ENCODE peak calls at places on chromosomes 4 and X, in nine cellular contexts. B is AG10803, F is fibroblast of villous mesenchyme, P is cardiac fibroblast, D is colonic mucosa, X is aorta, I is pancreas, Z is astrocyte of the spinal cord, C is heart left ventricle. Q is an unnamed sample.

GRCh38 chr4:147970003-147970402 is 238.1 kb downstream of the ARHGAP10 start:
- DNase-seq in C (no peak), F (no peak), X (no peak), P (no peak), D (no peak), I (no peak), B (no peak), Z (no peak), Q (no peak)

GRCh38 chrX:23901805-23902204 is 5.9 kb downstream of the APOO start:
- DNase-seq in F (peak), C (no peak), D (peak), X (no peak), B (peak), Z (peak), P (peak), I (peak), Q (no peak)

GRCh38 chr4:7124643-7125442 is 57.0 kb upstream of the GRPEL1 start:
- DNase-seq in C (peak), P (peak), X (peak), F (peak), B (peak), I (peak), D (peak), Z (peak), Q (peak)

GRCh38 chr4:5460106-5460801 is 248.1 kb downstream of the EVC2 start:
- DNase-seq in B (peak), F (peak), P (peak), C (peak), D (no peak), X (no peak), I (peak), Z (peak), Q (no peak)

GRCh38 chrX:40845331-40845911 is 110.1 kb upstream of the MED14 start:
- DNase-seq in I (no peak), D (no peak), B (peak), Z (peak), P (peak), X (no peak), C (peak), F (peak), Q (peak)

GRCh38 chr4:73103799-73104503 is 34.4 kb upstream of the COX18 start:
- DNase-seq in D (no peak), X (no peak), I (no peak), B (no peak), C (no peak), F (peak), P (peak), Z (peak), Q (peak)

GRCh38 chr4:164304861-164305260 is 449.1 kb upstream of the SMIM31 start:
- DNase-seq in F (no peak), Z (peak), X (no peak), D (no peak), B (no peak), I (no peak), P (no peak), C (no peak), Q (no peak)

GRCh38 chrX:22063284-22063683 is 31.2 kb downstream of the PHEX start:
- DNase-seq in D (no peak), X (no peak), P (peak), I (no peak), F (no peak), C (no peak), B (no peak), Z (no peak), Q (no peak)

GRCh38 chr4:187209921-187210613 is 486.4 kb upstream of the FAT1 start:
- DNase-seq in Z (peak), B (peak), D (no peak), I (no peak), F (peak), P (peak), X (no peak), C (no peak), Q (peak)

GRCh38 chrX:132833373-132833772 is 125.1 kb downstream of the HS6ST2 start:
- DNase-seq in D (no peak), I (no peak), X (no peak), B (no peak), Z (no peak), F (no peak), P (no peak), C (no peak), Q (no peak)

GRCh38 chr4:160848901-160849735 is 1314.7 kb downstream of the FSTL5 start:
- DNase-seq in B (peak), F (no peak), P (no peak), X (no peak), D (no peak), Z (peak), C (no peak), I (no peak), Q (no peak)

GRCh38 chr4:26748805-26749204 is 111.8 kb upstream of the STIM2 start:
- DNase-seq in Z (no peak), F (no peak), P (no peak), D (no peak), X (no peak), C (no peak), I (no peak), B (no peak), Q (no peak)

GRCh38 chr4:1632109-1633104 is 51.7 kb downstream of the FAM53A start:
- DNase-seq in X (no peak), C (no peak), D (no peak), P (peak), F (no peak), Z (no peak), I (no peak), B (no peak), Q (no peak)

GRCh38 chrX:14607446-14607845 is 78.1 kb downstream of the GLRA2 start:
- DNase-seq in Z (no peak), F (no peak), P (no peak), D (no peak), X (no peak), C (no peak), I (no peak), B (no peak), Q (no peak)

GRCh38 chrX:12610079-12610478 is 181.1 kb upstream of the PRPS2 start:
- DNase-seq in Z (peak), D (no peak), P (peak), F (peak), I (no peak), B (peak), C (no peak), X (no peak), Q (no peak)

GRCh38 chr4:36900446-36900987 is 344.0 kb upstream of the NWD2 start:
- DNase-seq in B (no peak), I (no peak), X (no peak), C (no peak), Z (no peak), F (no peak), D (no peak), P (no peak), Q (no peak)

GRCh38 chr4:124025423-124025822 is 628.8 kb downstream of the SPRY1 start:
- DNase-seq in Z (peak), I (no peak), B (no peak), C (no peak), F (peak), X (no peak), P (peak), D (no peak), Q (no peak)
- H3K4me3 ChIP-seq in Z (no peak), I (no peak), B (no peak), C (no peak), F (no peak), X (peak), P (peak), D (no peak), Q (no peak)

GRCh38 chr4:166502660-166503059 is 629.6 kb downstream of the TLL1 start:
- DNase-seq in X (no peak), D (no peak), B (no peak), F (no peak), Z (no peak), P (no peak), C (no peak), I (no peak), Q (no peak)

GRCh38 chr4:166499820-166500219 is 626.8 kb downstream of the TLL1 start:
- DNase-seq in B (no peak), X (no peak), Z (no peak), P (peak), D (no peak), I (no peak), F (no peak), C (no peak), Q (no peak)

GRCh38 chr4:166498541-166498940 is 625.5 kb downstream of the TLL1 start:
- DNase-seq in X (no peak), P (peak), Z (no peak), F (peak), D (no peak), B (no peak), C (no peak), I (no peak), Q (no peak)

GRCh38 chr4:166506051-166506450 is 633.0 kb downstream of the TLL1 start:
- DNase-seq in C (no peak), I (no peak), F (no peak), P (no peak), Z (no peak), B (no peak), X (no peak), D (no peak), Q (no peak)

DNA sequence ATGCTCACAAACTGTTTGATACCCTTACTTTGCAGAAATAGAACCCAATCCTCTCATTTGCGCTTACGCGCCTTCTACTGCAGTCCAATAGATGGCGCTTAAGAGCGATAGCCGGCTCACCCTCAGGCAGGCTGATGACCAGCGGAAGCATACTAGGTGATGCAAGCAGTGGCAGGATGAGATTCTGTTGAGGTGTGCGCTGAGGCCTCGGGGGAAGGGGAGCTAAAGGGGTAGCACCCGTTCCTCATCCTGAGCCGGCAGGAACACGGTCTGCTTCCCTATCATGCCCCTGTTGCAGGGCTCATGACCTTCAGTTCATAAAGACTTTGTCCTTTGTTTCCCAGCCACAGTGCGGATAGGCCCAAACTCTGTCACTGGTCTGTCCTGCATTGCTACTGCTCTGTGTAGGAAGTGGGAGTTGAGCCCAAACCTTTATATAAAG is 628.9 kb downstream of the TLL1 start:
- DNase-seq in B (no peak), X (peak), D (no peak), I (peak), P (peak), F (peak), C (no peak), Z (no peak), Q (no peak)
- H3K4me3 ChIP-seq in B (no peak), X (no peak), D (no peak), I (no peak), P (no peak), F (no peak), C (no peak), Z (no peak), Q (no peak)

DNA sequence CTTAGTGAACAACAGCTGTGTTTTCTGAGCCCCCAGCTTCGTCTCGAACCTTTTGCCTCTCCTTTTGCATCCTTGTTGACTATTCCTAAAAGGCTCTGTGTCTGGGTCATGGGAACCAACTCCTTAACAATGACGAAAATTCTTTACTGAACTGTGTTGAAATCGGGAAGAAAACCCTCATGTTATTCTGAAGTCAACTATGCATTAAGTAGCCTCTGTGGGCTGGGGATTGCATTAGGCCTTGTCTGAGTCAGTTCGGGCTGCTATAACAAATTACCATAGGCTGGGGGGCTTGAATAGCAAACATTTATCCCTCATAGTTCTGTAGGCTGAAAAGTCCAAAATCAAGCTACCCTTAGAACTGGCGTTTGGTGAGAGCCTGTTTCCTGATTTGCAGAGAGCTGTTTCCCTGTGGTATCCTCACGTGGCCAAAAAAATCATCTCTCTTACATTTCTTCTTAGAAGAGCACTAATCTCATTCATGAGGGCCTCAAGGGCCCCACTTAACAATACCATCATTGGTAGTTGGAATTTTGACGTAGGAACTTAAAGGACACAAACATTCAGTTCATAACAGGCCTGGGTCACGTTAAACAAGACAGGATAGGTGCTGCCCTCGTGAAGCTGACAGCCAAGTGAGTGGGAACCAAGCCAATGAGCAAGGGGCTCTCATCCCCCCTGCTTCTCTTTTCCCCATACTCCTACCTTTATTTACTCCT is 75.9 kb downstream of the CLNK start:
- DNase-seq in X (no peak), I (no peak), Z (no peak), C (no peak), B (no peak), P (peak), D (no peak), F (peak), Q (no peak)
- H3K4me3 ChIP-seq in X (no peak), I (no peak), Z (no peak), C (no peak), B (no peak), P (no peak), D (no peak), F (no peak), Q (no peak)

DNA sequence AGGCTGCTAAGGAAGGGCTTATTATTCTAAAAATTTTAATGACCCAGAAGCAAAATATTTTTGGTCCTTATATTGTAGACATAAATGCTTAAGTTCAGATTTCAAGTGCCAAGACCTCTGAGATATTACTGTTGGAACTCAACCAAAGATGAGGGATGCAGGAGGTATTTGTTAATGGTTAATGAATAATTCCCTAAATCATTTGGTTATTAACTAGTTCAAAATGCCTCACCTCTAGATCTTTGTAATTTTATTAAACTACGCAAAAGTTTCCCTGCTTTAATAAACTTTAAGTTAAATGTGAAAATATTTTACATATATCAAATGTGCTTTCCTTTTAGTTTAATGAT is 497.1 kb downstream of the SPRY1 start:
- DNase-seq in D (no peak), B (peak), I (no peak), X (no peak), P (peak), C (no peak), Z (no peak), F (no peak), Q (no peak)
- H3K4me3 ChIP-seq in D (no peak), B (no peak), I (no peak), X (no peak), P (no peak), C (no peak), Z (no peak), F (no peak), Q (no peak)